ENCODE peak calls at places on chromosome 22, in four cellular contexts. D is endothelial cell of umbilical vein, Y is stomach, W is upper lobe of left lung. T is an unnamed sample.

GRCh38 chr22:19824197-19825015 is 30.3 kb downstream of the GNB1L start:
- DNase-seq in D (no peak), Y (peak), W (peak), T (no peak)

GRCh38 chr22:32852346-32853251 is 51.1 kb downstream of the TIMP3 start:
- DNase-seq in D (no peak), Y (no peak), W (no peak), T (no peak)

GRCh38 chr22:28810839-28811491 is 10.6 kb upstream of the XBP1 start:
- DNase-seq in D (peak), Y (no peak), W (peak), T (peak)

GRCh38 chr22:21766933-21767462 is 31.4 kb upstream of the YPEL1 start:
- DNase-seq in D (no peak), Y (peak), W (peak), T (peak)

GRCh38 chr22:19767427-19768380 is 7.1 kb downstream of the TBX1 start:
- DNase-seq in D (no peak), Y (no peak), W (no peak), T (peak)

GRCh38 chr22:19980766-19981165 is 35.9 kb downstream of the ARVCF start:
- DNase-seq in D (no peak), Y (no peak), W (no peak), T (no peak)

GRCh38 chr22:43433451-43433850 is 21.6 kb downstream of the MPPED1 start:
- DNase-seq in D (no peak), Y (no peak), W (no peak), T (peak)

GRCh38 chr22:24433868-24434471 is 6.6 kb downstream of the ADORA2A start:
- DNase-seq in D (peak), Y (no peak), W (peak), T (peak)

GRCh38 chr22:23438216-23438615 is 141.9 kb downstream of the IGLL1 start:
- DNase-seq in D (no peak), Y (peak), W (no peak), T (no peak)

GRCh38 chr22:33124471-33124870 is 66.3 kb upstream of the SYN3 start:
- DNase-seq in D (no peak), Y (no peak), W (no peak), T (no peak)

GRCh38 chr22:20957691-20958440 is 9.2 kb upstream of the AIFM3 start:
- DNase-seq in D (no peak), Y (peak), W (peak), T (peak)

GRCh38 chr22:35597692-35598395 is 19.3 kb downstream of the MB start:
- DNase-seq in D (no peak), Y (no peak), W (peak), T (no peak)

GRCh38 chr22:39169797-39170466 is 17.5 kb upstream of the CBX7 start:
- DNase-seq in D (no peak), Y (no peak), W (no peak), T (no peak)

GRCh38 chr22:19507534-19507861 is 16.7 kb downstream of the CLDN5 start:
- DNase-seq in D (no peak), Y (no peak), W (no peak), T (no peak)

GRCh38 chr22:20028855-20029549 is 8.1 kb downstream of the TANGO2 start:
- DNase-seq in D (no peak), Y (no peak), W (no peak), T (no peak)

GRCh38 chr22:35275580-35275979 is 18.3 kb downstream of the HMGXB4 start:
- DNase-seq in D (no peak), Y (no peak), W (no peak), T (no peak)

GRCh38 chr22:47442821-47443220 is 680.4 kb downstream of the TBC1D22A start:
- DNase-seq in D (no peak), Y (no peak), W (no peak), T (no peak)

GRCh38 chr22:24845036-24845918 is 39.3 kb downstream of the SGSM1 start:
- DNase-seq in D (no peak), Y (no peak), W (no peak), T (peak)

GRCh38 chr22:36331912-36332622 is 55.7 kb downstream of the MYH9 start:
- DNase-seq in D (peak), Y (peak), W (peak), T (peak)

GRCh38 chr22:27857441-27857840 is 55.9 kb upstream of the MN1 start:
- DNase-seq in D (no peak), Y (no peak), W (no peak), T (no peak)

GRCh38 chr22:40210814-40211213 is 33.1 kb downstream of the TNRC6B start:
- DNase-seq in D (no peak), Y (no peak), W (no peak), T (no peak)

GRCh38 chr22:40212126-40212525 is 34.4 kb downstream of the TNRC6B start:
- DNase-seq in D (no peak), Y (no peak), W (no peak), T (no peak)

GRCh38 chr22:40209945-40210485 is 32.3 kb downstream of the TNRC6B start:
- DNase-seq in D (no peak), Y (no peak), W (no peak), T (no peak)

GRCh38 chr22:40213478-40213877 is 35.8 kb downstream of the TNRC6B start:
- DNase-seq in D (peak), Y (no peak), W (no peak), T (no peak)

DNA sequence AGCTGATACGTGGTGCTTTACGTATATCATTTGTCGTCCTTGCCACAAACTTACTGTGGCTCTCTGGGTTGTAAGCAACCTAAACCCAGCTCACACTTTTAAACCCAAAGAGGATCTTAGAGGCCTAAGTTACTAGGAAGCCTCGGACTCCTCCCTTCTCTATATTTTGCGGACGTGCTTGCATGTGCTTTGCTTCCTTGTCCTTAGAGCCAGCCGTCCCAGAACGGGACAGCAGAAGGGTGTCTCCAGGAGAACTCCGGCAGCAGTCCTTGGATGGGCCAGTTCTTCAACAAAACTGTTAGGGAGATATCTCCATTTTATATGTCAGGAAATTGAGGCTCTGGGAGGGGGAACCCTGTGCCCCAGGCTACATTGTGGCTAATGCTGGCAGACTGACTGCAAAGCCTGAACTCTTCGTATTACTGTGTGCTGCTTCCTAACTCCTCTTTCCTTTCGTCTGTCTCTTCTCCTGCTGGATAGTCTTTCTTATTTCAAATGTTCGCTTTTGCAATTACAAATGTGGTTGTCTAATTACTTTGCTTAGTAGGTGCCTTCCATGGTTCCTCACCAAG is 33.8 kb downstream of the TNRC6B start:
- DNase-seq in D (no peak), Y (no peak), W (peak), T (no peak)
- TF ChIP-seq POLR2AphosphoS5 in D (no peak), Y (no peak), W (no peak), T (no peak)

DNA sequence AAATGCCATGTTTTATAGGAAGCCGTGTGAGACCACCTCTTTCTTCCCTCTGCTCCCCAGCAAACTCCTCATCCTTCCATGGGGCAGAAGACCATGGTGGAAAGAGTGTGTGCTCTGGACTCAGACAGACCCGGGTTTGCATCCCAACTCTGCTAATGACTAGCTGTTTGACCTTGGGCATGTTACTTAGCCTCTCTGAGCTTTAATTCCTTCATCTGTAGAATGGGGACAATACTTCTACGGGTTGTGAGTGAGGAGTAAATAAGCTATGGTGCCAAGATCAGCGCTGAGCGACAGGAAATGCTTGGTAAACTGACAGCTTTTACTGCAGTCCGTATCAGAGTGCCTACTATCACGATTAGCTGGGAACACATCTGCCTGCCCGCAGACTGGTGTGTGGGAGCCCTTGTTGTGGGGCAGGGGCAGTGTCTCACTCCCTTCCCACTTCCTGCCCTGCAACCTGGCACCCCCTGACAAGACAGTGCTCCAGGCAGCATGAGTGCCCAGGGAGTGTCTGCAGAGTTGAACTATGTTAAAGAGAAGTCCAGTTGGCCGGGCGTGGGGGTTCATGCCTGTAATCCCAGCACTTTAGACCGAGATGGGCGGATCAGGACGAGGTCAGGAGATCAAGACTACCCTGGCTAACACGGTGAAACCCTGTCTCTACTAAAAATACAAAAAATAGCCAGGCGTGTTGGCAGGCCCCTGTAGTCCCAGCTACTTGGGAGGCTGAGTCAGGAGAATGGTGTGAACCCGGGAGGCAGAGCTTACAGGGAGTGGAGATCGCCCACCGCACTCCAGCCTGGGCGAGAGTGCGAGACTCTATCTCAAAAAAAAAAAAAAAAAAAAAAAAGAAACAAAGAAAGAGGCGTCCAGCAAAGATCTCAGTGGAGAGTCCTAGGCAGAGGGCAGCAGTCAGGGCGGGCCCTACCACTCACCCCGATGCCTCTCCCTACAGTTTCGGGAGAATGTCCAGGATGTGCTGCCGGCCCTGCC is 2.2 kb downstream of the SEC14L2 start:
- DNase-seq in D (no peak), Y (no peak), W (no peak), T (no peak)
- TF ChIP-seq POLR2AphosphoS5 in D (no peak), Y (no peak), W (no peak), T (no peak)

GRCh38 chr22:31122532-31123291 is at the start of gene INPP5J:
- DNase-seq in D (no peak), Y (peak), W (peak), T (peak)
- TF ChIP-seq POLR2AphosphoS5 in D (no peak), Y (peak), W (no peak), T (no peak)

GRCh38 chr22:26054846-26055245 is 114.4 kb upstream of the SEZ6L start:
- DNase-seq in D (no peak), Y (no peak), W (no peak), T (no peak)
- TF ChIP-seq POLR2AphosphoS5 in D (no peak), Y (no peak), W (no peak), T (no peak)